ENCODE peak calls at places on chromosome 18, in four cellular contexts. V, U, C and Y are unnamed samples.
A peak's percentile ranks its signal among the peaks of the same experiment; 100 is the strongest.

GRCh38 chr18:12031181-12031580 is 49.9 kb downstream of the IMPA2 start:
- DNase-seq in V (no peak), U (no peak), C (no peak), Y (no peak)

GRCh38 chr18:67260841-67261240 is 255.7 kb downstream of the DSEL start:
- DNase-seq in V (no peak), U (no peak), C (no peak), Y (no peak)

GRCh38 chr18:58639751-58640427 is 11.0 kb upstream of the ALPK2 start:
- DNase-seq in V (no peak), U (no peak), C (peak; percentile 61), Y (no peak)

GRCh38 chr18:27298215-27298804 is 113.2 kb upstream of the CHST9 start:
- DNase-seq in V (peak; percentile 1), U (no peak), C (no peak), Y (no peak)

GRCh38 chr18:76496200-76496890 is 1.3 kb upstream of the ZNF516 start:
- DNase-seq in V (no peak), U (peak; percentile 11), C (no peak), Y (peak; percentile 43)

GRCh38 chr18:3524706-3525105 is 74.7 kb downstream of the TGIF1 start:
- DNase-seq in V (no peak), U (no peak), C (no peak), Y (no peak)

GRCh38 chr18:24702001-24702400 is 241.6 kb downstream of the HRH4 start:
- DNase-seq in V (no peak), U (no peak), C (no peak), Y (no peak)

GRCh38 chr18:62131305-62131909 is 55.4 kb downstream of the PIGN start:
- DNase-seq in V (no peak), U (peak; percentile 60), C (peak; percentile 4), Y (peak; percentile 40)

GRCh38 chr18:77087391-77088141 is 45.0 kb downstream of the MBP start:
- DNase-seq in V (no peak), U (no peak), C (no peak), Y (no peak)

GRCh38 chr18:76349067-76349715 is 145.9 kb downstream of the ZNF516 start:
- DNase-seq in V (no peak), U (peak; percentile 55), C (no peak), Y (peak; percentile 7)

GRCh38 chr18:50726960-50727589 is 92.7 kb downstream of the MRO start:
- DNase-seq in V (no peak), U (no peak), C (no peak), Y (no peak)

GRCh38 chr18:65091737-65092329 is 659.0 kb upstream of the CDH7 start:
- DNase-seq in V (peak; percentile 4), U (no peak), C (no peak), Y (no peak)

GRCh38 chr18:78492064-78492812 is 487.4 kb upstream of the SALL3 start:
- DNase-seq in V (no peak), U (no peak), C (no peak), Y (no peak)

GRCh38 chr18:57792741-57793629 is 10.1 kb downstream of the ATP8B1 start:
- DNase-seq in V (no peak), U (no peak), C (no peak), Y (no peak)

GRCh38 chr18:59265246-59266018 is 7.8 kb downstream of the RAX start:
- DNase-seq in V (no peak), U (no peak), C (no peak), Y (no peak)

GRCh38 chr18:32550958-32551357 is 80.3 kb upstream of the GAREM1 start:
- DNase-seq in V (no peak), U (no peak), C (no peak), Y (no peak)

GRCh38 chr18:41872206-41872605 is 82.8 kb upstream of the PIK3C3 start:
- DNase-seq in V (no peak), U (no peak), C (no peak), Y (no peak)

GRCh38 chr18:10113156-10114022 is 199.6 kb downstream of the VAPA start:
- DNase-seq in V (no peak), U (no peak), C (no peak), Y (no peak)

GRCh38 chr18:45777393-45777792 is 48.1 kb upstream of the SIGLEC15 start:
- DNase-seq in V (no peak), U (no peak), C (peak; percentile 91), Y (no peak)